ENCODE peak calls at places on chromosomes 4 and X, in nine cellular contexts. U is fibroblast of lung, F is astrocyte, R is GM23338, K is SK-N-SH, V is mammary epithelial cell, E is keratinocyte, M is HCT116, A is mesendoderm. T is an unnamed sample.

GRCh38 chr4:175560628-175561027 is 251.4 kb downstream of the GPM6A start:
- DNase-seq in U (peak; percentile 48), F (peak; percentile 26), R (peak; percentile 36), K (peak; percentile 7), V (peak; percentile 2), E (no peak), M (peak; percentile 32), A (peak; percentile 6), T (peak; percentile 47)

GRCh38 chr4:186981161-186981560 is 257.5 kb upstream of the FAT1 start:
- DNase-seq in U (peak; percentile 59), F (peak; percentile 6), R (no peak), K (no peak), V (no peak), E (no peak), M (no peak), A (no peak), T (no peak)

GRCh38 chr4:99893991-99894981 is at the start of gene LAMTOR3:
- DNase-seq in U (peak; percentile 91), F (peak; percentile 78), R (peak; percentile 96), K (peak; percentile 96), V (peak; percentile 86), E (peak; percentile 58), M (peak; percentile 79), A (peak; percentile 96), T (peak; percentile 98)

GRCh38 chr4:48375651-48376291 is 34.4 kb downstream of the SLAIN2 start:
- DNase-seq in U (peak; percentile 96), F (peak; percentile 73), R (no peak), K (no peak), V (peak; percentile 83), E (peak; percentile 26), M (peak; percentile 1), A (no peak), T (no peak)

GRCh38 chr4:56803473-56803872 is 18.0 kb downstream of the SPINK2 start:
- DNase-seq in U (no peak), F (peak; percentile 16), R (no peak), K (no peak), V (peak; percentile 12), E (no peak), M (no peak), A (no peak), T (no peak)

GRCh38 chrX:49838374-49838773 is 9.3 kb downstream of the PAGE4 start:
- DNase-seq in U (peak; percentile 20), F (peak; percentile 2), R (peak; percentile 51), K (peak; percentile 52), V (peak; percentile 20), E (no peak), M (peak; percentile 16), A (peak; percentile 37), T (peak; percentile 70)

GRCh38 chr4:570754-571153 is 5.3 kb downstream of the TMEM271 start:
- DNase-seq in U (no peak), F (no peak), R (no peak), K (no peak), V (no peak), E (no peak), M (no peak), A (no peak), T (no peak)

GRCh38 chr4:74311696-74312313 is 3.5 kb downstream of the EPGN start:
- DNase-seq in U (peak; percentile 78), F (peak; percentile 39), R (peak; percentile 82), K (peak; percentile 7), V (peak; percentile 56), E (no peak), M (peak; percentile 62), A (peak; percentile 68), T (peak; percentile 71)

DNA sequence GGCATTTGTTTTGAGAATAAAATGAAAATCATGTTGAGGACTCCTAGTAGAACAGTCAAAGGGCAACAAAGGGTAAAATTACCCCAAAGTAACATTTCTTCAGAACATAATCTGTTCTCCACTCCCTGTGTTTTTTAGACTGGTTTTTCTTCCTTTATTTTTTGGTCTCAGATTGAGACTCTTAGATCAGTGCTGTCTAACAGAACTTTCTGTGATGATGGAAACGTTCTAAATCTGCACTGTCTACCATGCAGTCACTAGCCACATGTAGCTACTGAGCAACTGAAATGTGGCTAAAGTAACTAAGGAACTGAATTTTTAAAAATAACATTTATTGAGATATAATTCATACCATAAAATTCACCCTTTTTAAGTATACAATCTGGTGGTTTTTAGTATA is 19.8 kb downstream of the CASK start:
- DNase-seq in U (no peak), F (no peak), R (no peak), K (no peak), V (no peak), E (no peak), M (no peak), A (no peak), T (no peak)
- H3K79me2 ChIP-seq in U (no peaks in the 10 kb centered on the region), F (peaks cover 47% of the 10 kb centered on the region), R (peaks cover 59% of the 10 kb centered on the region), K (peaks cover 14% of the 10 kb centered on the region), V (peaks cover 62% of the 10 kb centered on the region), E (peaks cover 11% of the 10 kb centered on the region), M (peaks cover 40% of the 10 kb centered on the region), A (peaks cover 1% of the 10 kb centered on the region), T (no peaks in the 10 kb centered on the region)

GRCh38 chrX:136880003-136880451 is 498 bp downstream of the RBMX start:
- DNase-seq in U (peak; percentile 15), F (no peak), R (peak; percentile 11), K (peak; percentile 18), V (no peak), E (no peak), M (no peak), A (peak; percentile 31), T (peak; percentile 69)

GRCh38 chrX:136880452-136881013 is at the start of gene RBMX:
- DNase-seq in U (peak; percentile 97), F (peak; percentile 88), R (peak; percentile 92), K (peak; percentile 87), V (peak; percentile 81), E (peak; percentile 38), M (peak; percentile 89), A (peak; percentile 96), T (peak; percentile 96)

GRCh38 chrX:136879001-136879667 is 1.4 kb downstream of the RBMX start:
- DNase-seq in U (peak; percentile 18), F (no peak), R (no peak), K (no peak), V (peak; percentile 15), E (no peak), M (no peak), A (no peak), T (peak; percentile 53)

DNA sequence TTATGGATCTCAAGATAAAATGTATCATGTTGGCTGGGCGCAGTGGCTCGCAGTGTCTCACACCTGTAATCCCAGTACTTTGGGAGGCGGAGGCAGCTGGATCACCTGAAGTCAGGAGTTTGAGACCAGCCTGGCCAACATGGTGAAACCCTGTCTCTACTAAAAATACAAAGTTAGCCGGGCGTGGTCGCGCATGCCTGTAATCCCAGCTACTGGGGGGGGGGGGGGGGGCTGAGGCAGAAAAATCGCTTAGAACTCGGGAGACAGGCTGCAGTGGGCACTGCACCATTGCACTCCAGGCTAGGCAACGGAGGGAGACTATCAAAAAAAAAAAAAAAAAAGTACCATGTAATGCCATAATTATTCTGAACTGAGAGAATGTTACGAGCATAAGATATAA is 2.1 kb downstream of the RBMX start:
- DNase-seq in U (no peak), F (no peak), R (no peak), K (no peak), V (no peak), E (no peak), M (no peak), A (no peak), T (no peak)
- H3K79me2 ChIP-seq in U (peaks cover 42% of the 10 kb centered on the region), F (peaks cover 57% of the 10 kb centered on the region), R (peaks cover 67% of the 10 kb centered on the region), K (peaks cover 70% of the 10 kb centered on the region), V (peaks cover 46% of the 10 kb centered on the region), E (peaks cover 31% of the 10 kb centered on the region), M (peaks cover 63% of the 10 kb centered on the region), A (peaks cover 29% of the 10 kb centered on the region), T (peaks cover 28% of the 10 kb centered on the region)

GRCh38 chr4:112274959-112275358 is 10.7 kb downstream of the TIFA start:
- DNase-seq in U (no peak), F (no peak), R (no peak), K (no peak), V (no peak), E (no peak), M (no peak), A (no peak), T (no peak)

GRCh38 chr4:112277220-112277619 is 8.5 kb downstream of the TIFA start:
- DNase-seq in U (no peak), F (no peak), R (no peak), K (no peak), V (peak; percentile 91), E (peak; percentile 41), M (no peak), A (no peak), T (no peak)

GRCh38 chr4:112279025-112279881 is 6.5 kb downstream of the TIFA start:
- DNase-seq in U (peak; percentile 24), F (no peak), R (no peak), K (no peak), V (no peak), E (no peak), M (no peak), A (no peak), T (peak; percentile 79)

GRCh38 chr4:112277705-112278448 is 7.8 kb downstream of the TIFA start:
- DNase-seq in U (no peak), F (no peak), R (no peak), K (no peak), V (peak; percentile 74), E (no peak), M (no peak), A (no peak), T (no peak)

DNA sequence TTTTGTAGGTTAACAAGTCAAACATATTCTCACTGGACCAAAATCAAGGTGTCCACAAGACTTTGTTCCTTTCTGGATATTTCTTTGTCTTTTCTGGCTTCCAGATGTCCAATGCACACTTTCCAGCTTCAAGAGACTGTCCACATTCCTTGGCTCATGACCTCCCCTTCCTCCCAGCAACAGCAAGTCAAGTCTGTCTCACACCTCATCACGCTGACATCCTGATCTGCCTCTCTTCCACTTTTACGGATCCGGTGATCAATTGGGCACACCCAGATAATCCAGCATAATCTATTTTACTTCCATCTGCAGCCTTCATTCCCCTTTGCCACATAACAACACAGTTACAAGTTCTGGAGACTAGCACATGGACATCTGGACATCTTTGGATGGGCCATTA is 9.6 kb downstream of the TIFA start:
- DNase-seq in U (no peak), F (no peak), R (no peak), K (no peak), V (no peak), E (no peak), M (no peak), A (no peak), T (no peak)
- H3K79me2 ChIP-seq in U (no peaks in the 10 kb centered on the region), F (peaks cover 2% of the 10 kb centered on the region), R (no peaks in the 10 kb centered on the region), K (peaks cover 10% of the 10 kb centered on the region), V (peaks cover 45% of the 10 kb centered on the region), E (peaks cover 12% of the 10 kb centered on the region), M (peaks cover 69% of the 10 kb centered on the region), A (no peaks in the 10 kb centered on the region), T (peaks cover 80% of the 10 kb centered on the region)

DNA sequence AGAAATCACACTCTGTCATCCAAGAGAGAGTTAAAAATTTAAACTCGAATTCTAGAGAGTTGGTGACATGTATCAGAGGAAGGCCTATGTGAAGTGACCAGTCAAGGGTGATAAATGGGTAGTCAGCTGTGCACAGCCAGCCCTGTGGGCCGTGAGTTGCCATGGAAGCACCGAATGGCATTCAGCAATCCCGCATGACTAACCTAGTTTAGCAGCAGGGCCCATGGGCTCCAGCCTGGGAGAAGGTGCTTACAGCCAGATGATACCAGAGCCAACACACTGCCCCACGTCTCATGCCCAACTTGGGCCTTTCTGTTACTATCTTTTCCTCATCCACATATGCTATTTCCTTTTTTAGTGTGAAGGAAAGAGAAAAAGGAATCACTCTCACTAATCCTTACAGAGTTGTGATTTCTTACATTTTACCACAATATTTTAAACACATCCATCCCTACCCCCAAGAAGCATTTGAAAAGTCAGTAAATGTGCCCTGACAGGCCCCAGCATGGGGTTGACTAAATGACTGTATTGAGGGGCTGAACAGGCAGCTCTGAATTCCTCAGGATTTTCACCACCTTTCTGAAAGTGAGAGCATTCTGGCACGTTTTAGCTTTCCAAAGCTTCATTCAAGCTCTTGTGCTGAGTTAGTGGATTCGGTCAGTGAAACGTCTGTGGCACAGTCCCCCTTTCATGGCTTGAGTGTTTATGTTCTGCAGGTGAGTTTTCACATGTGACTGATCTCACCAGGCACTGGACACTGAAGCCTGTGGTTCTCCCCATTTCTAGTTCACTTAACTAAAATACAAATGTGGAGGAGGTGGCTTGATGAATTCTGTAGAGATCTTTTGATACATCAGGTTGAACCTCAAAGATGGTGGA is 104.3 kb downstream of the AFF1 start:
- DNase-seq in U (peak; percentile 83), F (peak; percentile 94), R (peak; percentile 75), K (peak; percentile 59), V (peak; percentile 89), E (peak; percentile 28), M (no peak), A (peak; percentile 92), T (no peak)
- H3K79me2 ChIP-seq in U (peaks cover 59% of the 10 kb centered on the region), F (peaks cover 68% of the 10 kb centered on the region), R (peaks cover 100% of the 10 kb centered on the region), K (peaks cover 74% of the 10 kb centered on the region), V (peaks cover 91% of the 10 kb centered on the region), E (peaks cover 53% of the 10 kb centered on the region), M (peaks cover 44% of the 10 kb centered on the region), A (peaks cover 70% of the 10 kb centered on the region), T (no peaks in the 10 kb centered on the region)

T was measured in Karpas-422.